ENCODE peak calls at places on chromosomes 3 and 15, in five cellular contexts. One of them, this sample, is unnamed.

GRCh38 chr3:98333989-98334606 is 19.6 kb upstream of the OR5K4 start:
- DNase-seq in activated CD4-positive, alpha-beta T cell treated with anti-CD3 and anti-CD28 coated beads, Interleukin-2, amount 50 U/mL, for 1 hour: no peak
- DNase-seq in fibroblast of mammary gland: peak; percentile 61
- DNase-seq in activated T-helper 1 cell treated with anti-CD3 and anti-CD28 coated beads, Interleukin-2, amount 50 U/mL, for 16 hours: no peak
- DNase-seq in CD4-positive, alpha-beta T cell: no peak
- DNase-seq in this sample: no peak

GRCh38 chr3:56801151-56801596 is 575 bp downstream of the ARHGEF3 start:
- DNase-seq in activated T-helper 1 cell treated with anti-CD3 and anti-CD28 coated beads, Interleukin-2, amount 50 U/mL, for 16 hours: no peak
- DNase-seq in activated CD4-positive, alpha-beta T cell treated with anti-CD3 and anti-CD28 coated beads, Interleukin-2, amount 50 U/mL, for 1 hour: peak; percentile 18
- DNase-seq in fibroblast of mammary gland: no peak
- DNase-seq in CD4-positive, alpha-beta T cell: peak; percentile 24
- DNase-seq in this sample: no peak

GRCh38 chr3:48634661-48635221 is 520 bp downstream of the SLC26A6 start:
- DNase-seq in CD4-positive, alpha-beta T cell: peak; percentile 11
- DNase-seq in activated T-helper 1 cell treated with anti-CD3 and anti-CD28 coated beads, Interleukin-2, amount 50 U/mL, for 16 hours: peak; percentile 23
- DNase-seq in fibroblast of mammary gland: peak; percentile 60
- DNase-seq in activated CD4-positive, alpha-beta T cell treated with anti-CD3 and anti-CD28 coated beads, Interleukin-2, amount 50 U/mL, for 1 hour: peak; percentile 30
- DNase-seq in this sample: peak; percentile 62

GRCh38 chr3:81554805-81555204 is 206.6 kb downstream of the GBE1 start:
- DNase-seq in fibroblast of mammary gland: no peak
- DNase-seq in activated T-helper 1 cell treated with anti-CD3 and anti-CD28 coated beads, Interleukin-2, amount 50 U/mL, for 16 hours: no peak
- DNase-seq in CD4-positive, alpha-beta T cell: no peak
- DNase-seq in activated CD4-positive, alpha-beta T cell treated with anti-CD3 and anti-CD28 coated beads, Interleukin-2, amount 50 U/mL, for 1 hour: no peak
- DNase-seq in this sample: no peak

GRCh38 chr3:13869944-13870343 is 9.9 kb downstream of the WNT7A start:
- DNase-seq in fibroblast of mammary gland: no peak
- DNase-seq in CD4-positive, alpha-beta T cell: no peak
- DNase-seq in activated T-helper 1 cell treated with anti-CD3 and anti-CD28 coated beads, Interleukin-2, amount 50 U/mL, for 16 hours: no peak
- DNase-seq in activated CD4-positive, alpha-beta T cell treated with anti-CD3 and anti-CD28 coated beads, Interleukin-2, amount 50 U/mL, for 1 hour: no peak
- DNase-seq in this sample: no peak

GRCh38 chr3:78839710-78840109 is 928.1 kb downstream of the ROBO1 start:
- DNase-seq in activated CD4-positive, alpha-beta T cell treated with anti-CD3 and anti-CD28 coated beads, Interleukin-2, amount 50 U/mL, for 1 hour: no peak
- DNase-seq in CD4-positive, alpha-beta T cell: no peak
- DNase-seq in activated T-helper 1 cell treated with anti-CD3 and anti-CD28 coated beads, Interleukin-2, amount 50 U/mL, for 16 hours: no peak
- DNase-seq in fibroblast of mammary gland: no peak
- DNase-seq in this sample: no peak

GRCh38 chr3:152243301-152243711 is 25.4 kb upstream of the MBNL1 start:
- DNase-seq in CD4-positive, alpha-beta T cell: no peak
- DNase-seq in activated CD4-positive, alpha-beta T cell treated with anti-CD3 and anti-CD28 coated beads, Interleukin-2, amount 50 U/mL, for 1 hour: no peak
- DNase-seq in activated T-helper 1 cell treated with anti-CD3 and anti-CD28 coated beads, Interleukin-2, amount 50 U/mL, for 16 hours: no peak
- DNase-seq in fibroblast of mammary gland: no peak
- DNase-seq in this sample: no peak

GRCh38 chr3:97823081-97823480 is 1.3 kb downstream of the CRYBG3 start:
- DNase-seq in activated CD4-positive, alpha-beta T cell treated with anti-CD3 and anti-CD28 coated beads, Interleukin-2, amount 50 U/mL, for 1 hour: no peak
- DNase-seq in activated T-helper 1 cell treated with anti-CD3 and anti-CD28 coated beads, Interleukin-2, amount 50 U/mL, for 16 hours: no peak
- DNase-seq in fibroblast of mammary gland: no peak
- DNase-seq in CD4-positive, alpha-beta T cell: no peak
- DNase-seq in this sample: no peak

GRCh38 chr15:26667222-26667988 is 105.5 kb downstream of the GABRB3 start:
- DNase-seq in activated T-helper 1 cell treated with anti-CD3 and anti-CD28 coated beads, Interleukin-2, amount 50 U/mL, for 16 hours: no peak
- DNase-seq in fibroblast of mammary gland: no peak
- DNase-seq in CD4-positive, alpha-beta T cell: no peak
- DNase-seq in activated CD4-positive, alpha-beta T cell treated with anti-CD3 and anti-CD28 coated beads, Interleukin-2, amount 50 U/mL, for 1 hour: no peak
- DNase-seq in this sample: no peak

GRCh38 chr3:131192701-131193100 is 166.0 kb downstream of the NEK11 start:
- DNase-seq in CD4-positive, alpha-beta T cell: no peak
- DNase-seq in activated T-helper 1 cell treated with anti-CD3 and anti-CD28 coated beads, Interleukin-2, amount 50 U/mL, for 16 hours: no peak
- DNase-seq in activated CD4-positive, alpha-beta T cell treated with anti-CD3 and anti-CD28 coated beads, Interleukin-2, amount 50 U/mL, for 1 hour: no peak
- DNase-seq in fibroblast of mammary gland: no peak
- DNase-seq in this sample: no peak

GRCh38 chr3:195566797-195567196 is 16.9 kb downstream of the APOD start:
- DNase-seq in fibroblast of mammary gland: no peak
- DNase-seq in activated CD4-positive, alpha-beta T cell treated with anti-CD3 and anti-CD28 coated beads, Interleukin-2, amount 50 U/mL, for 1 hour: no peak
- DNase-seq in CD4-positive, alpha-beta T cell: no peak
- DNase-seq in activated T-helper 1 cell treated with anti-CD3 and anti-CD28 coated beads, Interleukin-2, amount 50 U/mL, for 16 hours: no peak
- DNase-seq in this sample: no peak

This sample was measured in nephron progenitor cell.